ENCODE peak calls at places on chromosomes 11 and 22, in four cellular contexts. W is WTC11, O is A549, Y is GM12878. E is an unnamed sample.

GRCh38 chr11:28269621-28270020 is 161.4 kb downstream of the METTL15 start:
- DNase-seq in Y (no peak), W (no peak), O (no peak), E (no peak)

GRCh38 chr22:49076300-49077035 is 751.2 kb downstream of the BRD1 start:
- DNase-seq in O (no peak), W (no peak), Y (no peak), E (no peak)

GRCh38 chr11:12624595-12624994 is 49.6 kb upstream of the TEAD1 start:
- DNase-seq in Y (no peak), W (no peak), O (no peak), E (no peak)

GRCh38 chr11:128291835-128292234 is 295.5 kb downstream of the ETS1 start:
- DNase-seq in O (no peak), Y (no peak), W (no peak), E (no peak)

GRCh38 chr22:39444247-39444800 is 12.5 kb upstream of the MGAT3 start:
- DNase-seq in W (no peak), O (no peak), Y (no peak), E (no peak)

GRCh38 chr22:29658171-29658570 is 54.7 kb downstream of the NF2 start:
- DNase-seq in W (no peak), Y (no peak), O (no peak), E (no peak)

GRCh38 chr11:5103066-5103465 is 33.7 kb downstream of the OR52E1 start:
- DNase-seq in W (no peak), Y (no peak), O (no peak), E (no peak)

GRCh38 chr11:39374963-39375698 is 2084.3 kb downstream of the LRRC4C start:
- DNase-seq in O (peak), Y (no peak), W (no peak), E (peak)

GRCh38 chr11:122046846-122047245 is 69.2 kb downstream of the BLID start:
- DNase-seq in W (no peak), O (no peak), Y (no peak), E (no peak)

GRCh38 chr11:76844511-76844910 is 16.2 kb upstream of the ACER3 start:
- DNase-seq in Y (no peak), W (no peak), O (no peak), E (no peak)

GRCh38 chr11:104198576-104198975 is 34.6 kb upstream of the PDGFD start:
- DNase-seq in Y (no peak), W (no peak), O (no peak), E (no peak)

GRCh38 chr11:123616505-123617198 is 37.8 kb downstream of the SCN3B start:
- DNase-seq in Y (no peak), O (no peak), W (no peak), E (no peak)

GRCh38 chr11:116736763-116737162 is 36.0 kb downstream of the BUD13 start:
- DNase-seq in W (no peak), O (peak), Y (no peak), E (peak)

GRCh38 chr22:43879901-43880742 is 11.7 kb downstream of the PNPLA5 start:
- DNase-seq in O (no peak), W (peak), Y (no peak), E (no peak)

GRCh38 chr11:8243458-8243857 is 20.2 kb downstream of the LMO1 start:
- DNase-seq in O (no peak), Y (no peak), W (no peak), E (no peak)

GRCh38 chr11:111676878-111677585 is 74.8 kb downstream of the SIK2 start:
- DNase-seq in Y (no peak), W (no peak), O (no peak), E (no peak)

GRCh38 chr11:32034680-32035079 is 56.2 kb upstream of the RCN1 start:
- DNase-seq in O (no peak), Y (no peak), W (no peak), E (no peak)

GRCh38 chr22:38843716-38844660 is at the start of gene NPTXR:
- DNase-seq in W (peak), Y (no peak), O (peak), E (peak)

GRCh38 chr11:112280268-112281126 is 19.8 kb upstream of the PLET1 start:
- DNase-seq in Y (peak), W (peak), O (peak), E (peak)

GRCh38 chr11:16738949-16739262 is 459 bp downstream of the C11orf58 start:
- DNase-seq in O (no peak), W (no peak), Y (no peak), E (no peak)

GRCh38 chr11:13150487-13150886 is 127.1 kb upstream of the BMAL1 start:
- DNase-seq in O (no peak), W (no peak), Y (no peak), E (no peak)

GRCh38 chr11:18615628-18616392 is 16.2 kb downstream of the MISFA start:
- DNase-seq in Y (peak), W (no peak), O (no peak), E (no peak)

DNA sequence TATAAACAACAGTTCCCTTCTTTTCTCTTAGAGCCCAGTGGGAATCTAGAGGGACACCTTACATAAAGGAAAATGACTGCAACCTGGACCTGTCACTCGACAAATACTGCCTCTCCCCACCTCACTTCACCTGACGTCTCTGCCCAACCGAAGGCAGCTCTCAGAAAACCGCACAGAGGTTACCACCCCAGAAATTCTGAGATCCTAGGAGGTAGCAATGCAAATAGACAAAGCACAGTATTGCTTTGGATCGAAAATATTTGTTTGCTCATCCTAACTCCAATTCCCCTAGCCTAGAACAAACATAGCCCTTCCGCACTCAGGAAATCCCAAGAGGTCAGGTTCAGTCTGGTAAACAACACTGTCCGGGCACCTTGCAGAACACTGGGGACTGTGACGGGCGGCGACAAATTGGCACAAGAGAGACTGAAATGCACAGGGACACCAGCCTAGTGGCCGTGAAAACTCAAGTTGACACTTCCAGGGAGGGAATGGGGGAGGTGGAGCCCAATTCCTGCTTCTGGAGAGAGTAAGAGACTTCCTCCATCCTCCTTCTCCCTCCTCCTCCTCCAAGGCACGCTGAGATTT is 420 bp upstream of the TRIM44 start:
- DNase-seq in O (peak), W (no peak), Y (peak), E (no peak)
- TF ChIP-seq ESRRA in O (no peak), W (no peak), Y (no peak), E (no peak)

GRCh38 chr22:42848941-42849340 is 8.1 kb downstream of the ARFGAP3 start:
- DNase-seq in O (no peak), W (no peak), Y (no peak), E (no peak)
- TF ChIP-seq ESRRA in O (no peak), W (no peak), Y (no peak), E (no peak)

GRCh38 chr22:20427104-20427944 is 10.3 kb downstream of the SCARF2 start:
- DNase-seq in O (no peak), W (no peak), Y (no peak), E (no peak)

GRCh38 chr22:20430101-20430640 is 7.5 kb downstream of the SCARF2 start:
- DNase-seq in O (no peak), Y (no peak), W (no peak), E (peak)

GRCh38 chr22:20429254-20430100 is 8.1 kb downstream of the SCARF2 start:
- DNase-seq in W (peak), O (no peak), Y (no peak), E (peak)

GRCh38 chr22:20427945-20428417 is 9.6 kb downstream of the SCARF2 start:
- DNase-seq in O (no peak), Y (no peak), W (no peak), E (no peak)

GRCh38 chr22:20428496-20429253 is 8.9 kb downstream of the SCARF2 start:
- DNase-seq in O (no peak), W (no peak), Y (no peak), E (no peak)
- TF ChIP-seq ESRRA in O (no peak), W (no peak), Y (no peak), E (no peak)

DNA sequence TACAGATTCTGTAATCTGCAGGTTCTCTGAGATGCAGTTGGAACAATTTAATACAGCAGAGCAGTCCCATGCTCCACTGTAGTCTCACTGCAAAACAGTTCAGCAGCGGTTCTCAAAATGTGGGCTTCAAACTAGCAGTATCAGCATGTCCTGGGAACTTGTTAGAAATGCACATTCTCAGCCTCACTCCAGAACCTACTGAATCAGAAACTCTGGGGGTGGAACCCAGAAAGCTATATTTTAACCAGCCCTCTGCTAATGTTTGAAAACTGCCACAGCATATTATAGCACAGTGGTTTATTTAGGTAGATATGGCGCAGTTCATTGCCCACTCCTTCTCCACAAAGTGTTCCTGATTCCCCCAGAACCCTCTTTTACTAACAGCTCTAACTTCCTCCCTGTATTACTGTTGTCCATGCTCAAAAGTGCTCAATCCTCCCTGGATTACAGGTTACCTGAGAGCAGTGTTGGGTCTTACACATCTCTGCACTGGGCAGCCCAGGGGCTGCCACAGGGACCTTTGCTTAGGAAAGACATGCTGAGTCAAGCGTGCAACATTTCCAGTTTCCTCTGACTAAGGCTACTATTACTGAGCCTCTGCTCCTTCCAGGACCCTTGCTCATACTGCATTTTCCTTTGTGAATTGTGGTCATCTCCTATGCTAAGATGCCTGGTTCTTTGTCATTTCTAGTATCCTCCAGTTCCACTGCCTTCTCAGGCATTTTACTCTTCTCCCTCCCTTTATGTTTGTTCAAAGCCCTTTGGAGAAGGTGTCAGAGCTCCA is 7.7 kb upstream of the DGAT2 start:
- DNase-seq in O (no peak), Y (no peak), W (no peak), E (no peak)
- TF ChIP-seq ESRRA in O (no peak), Y (no peak), W (no peak), E (no peak)

DNA sequence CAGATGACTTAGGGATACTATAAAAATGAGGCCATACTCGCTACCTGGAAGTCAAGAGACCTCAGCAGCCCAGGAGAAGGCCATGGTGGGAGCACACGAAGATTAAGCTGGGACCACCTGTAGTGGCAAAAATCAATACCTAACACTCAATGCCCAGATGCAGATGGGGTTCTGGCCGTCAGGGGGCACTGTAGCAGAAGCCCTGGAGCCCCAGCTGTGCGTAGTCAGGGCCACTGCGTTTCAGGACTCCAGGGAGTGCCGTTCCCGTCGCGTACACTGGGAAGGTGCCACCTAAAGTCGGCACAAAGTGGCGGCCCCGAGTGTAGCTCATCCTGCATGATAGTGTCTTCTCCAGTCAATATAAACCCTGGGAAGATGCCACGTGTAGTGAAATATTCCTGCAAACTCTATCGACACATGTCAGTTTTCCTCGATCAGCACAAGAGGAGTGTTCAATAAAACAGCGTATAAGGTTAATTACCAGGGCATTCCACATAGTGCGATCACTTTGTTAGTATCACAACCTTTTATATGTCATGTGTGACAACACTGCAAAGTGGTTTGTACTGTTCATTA is 123.7 kb upstream of the NTM start:
- DNase-seq in W (peak), Y (no peak), O (no peak), E (peak)
- TF ChIP-seq ESRRA in W (no peak), Y (no peak), O (no peak), E (no peak)

GRCh38 chr22:31956360-31956759 is 12.0 kb downstream of the YWHAH start:
- DNase-seq in Y (no peak), W (no peak), O (no peak), E (no peak)
- TF ChIP-seq ESRRA in Y (no peak), W (no peak), O (no peak), E (no peak)

GRCh38 chr11:84902445-84902844 is 724.7 kb downstream of the DLG2 start:
- DNase-seq in W (no peak), O (no peak), Y (no peak), E (no peak)

GRCh38 chr11:84901986-84902385 is 725.2 kb downstream of the DLG2 start:
- DNase-seq in O (no peak), Y (no peak), W (no peak), E (no peak)

GRCh38 chr11:84906995-84907394 is 720.1 kb downstream of the DLG2 start:
- DNase-seq in O (no peak), W (no peak), Y (no peak), E (no peak)

GRCh38 chr11:84909740-84910139 is 717.4 kb downstream of the DLG2 start:
- DNase-seq in O (no peak), Y (no peak), W (peak), E (no peak)

GRCh38 chr11:84905411-84905810 is 721.7 kb downstream of the DLG2 start:
- DNase-seq in Y (no peak), O (no peak), W (no peak), E (no peak)
- TF ChIP-seq ESRRA in Y (no peak), O (no peak), W (no peak), E (no peak)

E was measured in K562.